ENCODE peak calls at places on chromosome 12, in nine cellular contexts. One of them, this sample, is unnamed.
A peak's percentile ranks its signal among the peaks of the same experiment; 100 is the strongest.

GRCh38 chr12:108630481-108631207 is 3.0 kb downstream of the SELPLG start:
- DNase-seq in neural progenitor cell: no peak
- DNase-seq in mucosa of descending colon: no peak
- DNase-seq in neuronal stem cell: no peak
- DNase-seq in psoas muscle: no peak
- DNase-seq in Peyer's patch: no peak
- DNase-seq in GM06990: no peak
- DNase-seq in BE2C: peak; percentile 27
- DNase-seq in vagina: no peak
- DNase-seq in this sample: no peak

GRCh38 chr12:42588981-42589464 is 523 bp downstream of the PRICKLE1 start:
- DNase-seq in mucosa of descending colon: peak; percentile 45
- DNase-seq in GM06990: peak; percentile 24
- DNase-seq in neuronal stem cell: peak; percentile 43
- DNase-seq in vagina: no peak
- DNase-seq in BE2C: peak; percentile 85
- DNase-seq in Peyer's patch: no peak
- DNase-seq in psoas muscle: peak; percentile 38
- DNase-seq in neural progenitor cell: peak; percentile 84
- DNase-seq in this sample: no peak

GRCh38 chr12:46921754-46922113 is 95.9 kb upstream of the SLC38A4 start:
- DNase-seq in BE2C: no peak
- DNase-seq in GM06990: no peak
- DNase-seq in mucosa of descending colon: no peak
- DNase-seq in psoas muscle: no peak
- DNase-seq in neuronal stem cell: no peak
- DNase-seq in neural progenitor cell: no peak
- DNase-seq in Peyer's patch: no peak
- DNase-seq in vagina: no peak
- DNase-seq in this sample: no peak

GRCh38 chr12:70745066-70745465 is 107.8 kb upstream of the PTPRB start:
- DNase-seq in Peyer's patch: no peak
- DNase-seq in GM06990: no peak
- DNase-seq in mucosa of descending colon: no peak
- DNase-seq in BE2C: no peak
- DNase-seq in psoas muscle: no peak
- DNase-seq in neuronal stem cell: no peak
- DNase-seq in vagina: no peak
- DNase-seq in neural progenitor cell: no peak
- DNase-seq in this sample: no peak

GRCh38 chr12:91215940-91216454 is 33.4 kb upstream of the DCN start:
- DNase-seq in vagina: no peak
- DNase-seq in GM06990: no peak
- DNase-seq in mucosa of descending colon: no peak
- DNase-seq in neuronal stem cell: no peak
- DNase-seq in neural progenitor cell: no peak
- DNase-seq in BE2C: no peak
- DNase-seq in psoas muscle: no peak
- DNase-seq in Peyer's patch: no peak
- DNase-seq in this sample: no peak

GRCh38 chr12:113479578-113480335 is 8.1 kb upstream of the LHX5 start:
- DNase-seq in mucosa of descending colon: no peak
- DNase-seq in neuronal stem cell: peak; percentile 86
- DNase-seq in Peyer's patch: no peak
- DNase-seq in BE2C: no peak
- DNase-seq in psoas muscle: no peak
- DNase-seq in vagina: no peak
- DNase-seq in neural progenitor cell: peak; percentile 94
- DNase-seq in GM06990: no peak
- DNase-seq in this sample: peak; percentile 24

GRCh38 chr12:47989666-47990065 is 14.6 kb downstream of the COL2A1 start:
- DNase-seq in neural progenitor cell: no peak
- DNase-seq in BE2C: no peak
- DNase-seq in mucosa of descending colon: no peak
- DNase-seq in psoas muscle: no peak
- DNase-seq in vagina: no peak
- DNase-seq in Peyer's patch: no peak
- DNase-seq in GM06990: no peak
- DNase-seq in neuronal stem cell: no peak
- DNase-seq in this sample: no peak

GRCh38 chr12:26800347-26800746 is 32.6 kb downstream of the ITPR2 start:
- DNase-seq in neural progenitor cell: no peak
- DNase-seq in psoas muscle: no peak
- DNase-seq in vagina: no peak
- DNase-seq in BE2C: no peak
- DNase-seq in mucosa of descending colon: no peak
- DNase-seq in Peyer's patch: no peak
- DNase-seq in neuronal stem cell: no peak
- DNase-seq in GM06990: no peak
- DNase-seq in this sample: no peak

GRCh38 chr12:50690923-50691322 is 73.0 kb upstream of the ATF1 start:
- DNase-seq in Peyer's patch: no peak
- DNase-seq in neuronal stem cell: no peak
- DNase-seq in vagina: no peak
- DNase-seq in psoas muscle: no peak
- DNase-seq in neural progenitor cell: no peak
- DNase-seq in GM06990: no peak
- DNase-seq in BE2C: no peak
- DNase-seq in mucosa of descending colon: no peak
- DNase-seq in this sample: no peak

GRCh38 chr12:85642810-85643209 is 193.4 kb downstream of the RASSF9 start:
- DNase-seq in GM06990: no peak
- DNase-seq in mucosa of descending colon: no peak
- DNase-seq in neuronal stem cell: no peak
- DNase-seq in Peyer's patch: no peak
- DNase-seq in BE2C: no peak
- DNase-seq in vagina: no peak
- DNase-seq in psoas muscle: no peak
- DNase-seq in neural progenitor cell: peak; percentile 14
- DNase-seq in this sample: no peak

GRCh38 chr12:112852810-112853209 is 54.0 kb upstream of the OAS1 start:
- DNase-seq in GM06990: no peak
- DNase-seq in neural progenitor cell: no peak
- DNase-seq in psoas muscle: no peak
- DNase-seq in vagina: no peak
- DNase-seq in neuronal stem cell: no peak
- DNase-seq in mucosa of descending colon: no peak
- DNase-seq in Peyer's patch: no peak
- DNase-seq in BE2C: no peak
- DNase-seq in this sample: no peak

GRCh38 chr12:122960193-122960569 is 6.1 kb downstream of the ABCB9 start:
- DNase-seq in BE2C: no peak
- DNase-seq in GM06990: no peak
- DNase-seq in psoas muscle: no peak
- DNase-seq in neuronal stem cell: no peak
- DNase-seq in neural progenitor cell: no peak
- DNase-seq in Peyer's patch: no peak
- DNase-seq in vagina: no peak
- DNase-seq in mucosa of descending colon: no peak
- DNase-seq in this sample: no peak

GRCh38 chr12:52044284-52044983 is 6.8 kb upstream of the NR4A1 start:
- DNase-seq in vagina: peak; percentile 97
- DNase-seq in mucosa of descending colon: no peak
- DNase-seq in psoas muscle: peak; percentile 91
- DNase-seq in Peyer's patch: no peak
- DNase-seq in BE2C: no peak
- DNase-seq in GM06990: no peak
- DNase-seq in neural progenitor cell: no peak
- DNase-seq in neuronal stem cell: no peak
- DNase-seq in this sample: no peak

GRCh38 chr12:108665608-108666202 is 32.0 kb upstream of the SELPLG start:
- DNase-seq in BE2C: no peak
- DNase-seq in neural progenitor cell: no peak
- DNase-seq in GM06990: no peak
- DNase-seq in neuronal stem cell: no peak
- DNase-seq in psoas muscle: no peak
- DNase-seq in Peyer's patch: no peak
- DNase-seq in vagina: no peak
- DNase-seq in mucosa of descending colon: no peak
- DNase-seq in this sample: no peak

GRCh38 chr12:120242971-120243699 is 22.4 kb downstream of the PXN start:
- DNase-seq in neuronal stem cell: no peak
- DNase-seq in mucosa of descending colon: no peak
- DNase-seq in neural progenitor cell: no peak
- DNase-seq in GM06990: no peak
- DNase-seq in psoas muscle: no peak
- DNase-seq in BE2C: no peak
- DNase-seq in vagina: no peak
- DNase-seq in Peyer's patch: no peak
- DNase-seq in this sample: no peak

GRCh38 chr12:12804432-12804886 is 8.7 kb upstream of the DDX47 start:
- DNase-seq in BE2C: no peak
- DNase-seq in GM06990: no peak
- DNase-seq in neuronal stem cell: no peak
- DNase-seq in mucosa of descending colon: no peak
- DNase-seq in vagina: no peak
- DNase-seq in psoas muscle: no peak
- DNase-seq in neural progenitor cell: no peak
- DNase-seq in Peyer's patch: no peak
- DNase-seq in this sample: no peak

GRCh38 chr12:89448951-89449371 is 75.6 kb downstream of the GALNT4 start:
- DNase-seq in BE2C: no peak
- DNase-seq in neural progenitor cell: no peak
- DNase-seq in vagina: no peak
- DNase-seq in neuronal stem cell: no peak
- DNase-seq in mucosa of descending colon: no peak
- DNase-seq in GM06990: no peak
- DNase-seq in Peyer's patch: no peak
- DNase-seq in psoas muscle: no peak
- DNase-seq in this sample: no peak

GRCh38 chr12:508145-508544 is 48.4 kb downstream of the B4GALNT3 start:
- DNase-seq in BE2C: no peak
- DNase-seq in mucosa of descending colon: no peak
- DNase-seq in Peyer's patch: no peak
- DNase-seq in neuronal stem cell: no peak
- DNase-seq in vagina: no peak
- DNase-seq in psoas muscle: no peak
- DNase-seq in GM06990: no peak
- DNase-seq in neural progenitor cell: no peak
- DNase-seq in this sample: no peak

GRCh38 chr12:29650371-29650770 is 133.4 kb downstream of the TMTC1 start:
- DNase-seq in vagina: no peak
- DNase-seq in Peyer's patch: no peak
- DNase-seq in neuronal stem cell: no peak
- DNase-seq in psoas muscle: no peak
- DNase-seq in GM06990: no peak
- DNase-seq in mucosa of descending colon: no peak
- DNase-seq in BE2C: no peak
- DNase-seq in neural progenitor cell: no peak
- DNase-seq in this sample: no peak

GRCh38 chr12:121789800-121790748 is 3.4 kb downstream of the RHOF start:
- DNase-seq in mucosa of descending colon: peak; percentile 95
- DNase-seq in Peyer's patch: peak; percentile 98
- DNase-seq in neural progenitor cell: no peak
- DNase-seq in GM06990: peak; percentile 92
- DNase-seq in psoas muscle: peak; percentile 60
- DNase-seq in vagina: no peak
- DNase-seq in neuronal stem cell: no peak
- DNase-seq in BE2C: peak; percentile 7
- DNase-seq in this sample: peak; percentile 88

GRCh38 chr12:121791671-121792496 is 1.6 kb downstream of the RHOF start:
- DNase-seq in psoas muscle: no peak
- DNase-seq in neuronal stem cell: no peak
- DNase-seq in Peyer's patch: no peak
- DNase-seq in BE2C: peak; percentile 4
- DNase-seq in vagina: no peak
- DNase-seq in mucosa of descending colon: peak; percentile 81
- DNase-seq in neural progenitor cell: no peak
- DNase-seq in GM06990: no peak
- DNase-seq in this sample: no peak

GRCh38 chr12:121787063-121787774 is 6.3 kb downstream of the RHOF start:
- DNase-seq in GM06990: no peak
- DNase-seq in psoas muscle: no peak
- DNase-seq in mucosa of descending colon: peak; percentile 87
- DNase-seq in Peyer's patch: peak; percentile 87
- DNase-seq in BE2C: no peak
- DNase-seq in neuronal stem cell: no peak
- DNase-seq in vagina: no peak
- DNase-seq in neural progenitor cell: no peak
- DNase-seq in this sample: peak; percentile 61

GRCh38 chr12:121788176-121788818 is 5.2 kb downstream of the RHOF start:
- DNase-seq in psoas muscle: no peak
- DNase-seq in neuronal stem cell: no peak
- DNase-seq in neural progenitor cell: no peak
- DNase-seq in GM06990: no peak
- DNase-seq in BE2C: no peak
- DNase-seq in mucosa of descending colon: peak; percentile 52
- DNase-seq in Peyer's patch: no peak
- DNase-seq in vagina: no peak
- DNase-seq in this sample: peak; percentile 9

GRCh38 chr12:121789233-121789781 is 4.2 kb downstream of the RHOF start:
- DNase-seq in vagina: no peak
- DNase-seq in psoas muscle: no peak
- DNase-seq in Peyer's patch: peak; percentile 84
- DNase-seq in mucosa of descending colon: peak; percentile 82
- DNase-seq in neuronal stem cell: no peak
- DNase-seq in GM06990: peak; percentile 72
- DNase-seq in BE2C: peak; percentile 17
- DNase-seq in neural progenitor cell: no peak
- DNase-seq in this sample: no peak
- H3K4me3 ChIP-seq in vagina: no peak overlapping the region
- H3K4me3 ChIP-seq in psoas muscle: no peak overlapping the region
- H3K4me3 ChIP-seq in Peyer's patch: peak overlapping the region; percentile 22
- H3K4me3 ChIP-seq in mucosa of descending colon: no peak overlapping the region
- H3K4me3 ChIP-seq in neuronal stem cell: no peak overlapping the region
- H3K4me3 ChIP-seq in GM06990: peak overlapping the region; percentile 54
- H3K4me3 ChIP-seq in BE2C: no peak overlapping the region
- H3K4me3 ChIP-seq in neural progenitor cell: no peak overlapping the region
- H3K4me3 ChIP-seq in this sample: peak overlapping the region; percentile 63

GRCh38 chr12:15904378-15904920 is 6.7 kb upstream of the DERA start:
- DNase-seq in mucosa of descending colon: no peak
- DNase-seq in vagina: no peak
- DNase-seq in neural progenitor cell: no peak
- DNase-seq in neuronal stem cell: no peak
- DNase-seq in Peyer's patch: no peak
- DNase-seq in psoas muscle: no peak
- DNase-seq in GM06990: no peak
- DNase-seq in BE2C: no peak
- DNase-seq in this sample: no peak
- H3K36me3 ChIP-seq in mucosa of descending colon: no peaks in the 10 kb centered on the region
- H3K36me3 ChIP-seq in vagina: peaks cover 45% of the 10 kb centered on the region
- H3K36me3 ChIP-seq in neural progenitor cell: peaks cover 21% of the 10 kb centered on the region
- H3K36me3 ChIP-seq in neuronal stem cell: peaks cover 76% of the 10 kb centered on the region
- H3K36me3 ChIP-seq in Peyer's patch: peaks cover 51% of the 10 kb centered on the region
- H3K36me3 ChIP-seq in psoas muscle: no peaks in the 10 kb centered on the region
- H3K36me3 ChIP-seq in GM06990: peaks cover 8% of the 10 kb centered on the region
- H3K36me3 ChIP-seq in BE2C: peaks cover 58% of the 10 kb centered on the region
- H3K36me3 ChIP-seq in this sample: no peaks in the 10 kb centered on the region

GRCh38 chr12:4153343-4153892 is 120.1 kb upstream of the CCND2 start:
- DNase-seq in mucosa of descending colon: peak; percentile 79
- DNase-seq in neural progenitor cell: no peak
- DNase-seq in vagina: no peak
- DNase-seq in BE2C: no peak
- DNase-seq in neuronal stem cell: no peak
- DNase-seq in GM06990: peak; percentile 83
- DNase-seq in Peyer's patch: peak; percentile 63
- DNase-seq in psoas muscle: no peak
- DNase-seq in this sample: no peak
- H3K4me3 ChIP-seq in mucosa of descending colon: no peak overlapping the region
- H3K4me3 ChIP-seq in neural progenitor cell: no peak overlapping the region
- H3K4me3 ChIP-seq in vagina: no peak overlapping the region
- H3K4me3 ChIP-seq in BE2C: no peak overlapping the region
- H3K4me3 ChIP-seq in neuronal stem cell: no peak overlapping the region
- H3K4me3 ChIP-seq in GM06990: no peak overlapping the region
- H3K4me3 ChIP-seq in Peyer's patch: no peak overlapping the region
- H3K4me3 ChIP-seq in psoas muscle: no peak overlapping the region
- H3K4me3 ChIP-seq in this sample: no peak overlapping the region

GRCh38 chr12:53194973-53195372 is 12.1 kb downstream of the ITGB7 start:
- DNase-seq in neural progenitor cell: no peak
- DNase-seq in vagina: no peak
- DNase-seq in neuronal stem cell: no peak
- DNase-seq in psoas muscle: no peak
- DNase-seq in BE2C: no peak
- DNase-seq in mucosa of descending colon: no peak
- DNase-seq in Peyer's patch: no peak
- DNase-seq in GM06990: no peak
- DNase-seq in this sample: no peak
- H3K36me3 ChIP-seq in neural progenitor cell: no peaks in the 10 kb centered on the region
- H3K36me3 ChIP-seq in vagina: no peaks in the 10 kb centered on the region
- H3K36me3 ChIP-seq in neuronal stem cell: peaks cover 21% of the 10 kb centered on the region
- H3K36me3 ChIP-seq in psoas muscle: no peaks in the 10 kb centered on the region
- H3K36me3 ChIP-seq in BE2C: no peaks in the 10 kb centered on the region
- H3K36me3 ChIP-seq in mucosa of descending colon: no peaks in the 10 kb centered on the region
- H3K36me3 ChIP-seq in Peyer's patch: peaks cover 10% of the 10 kb centered on the region
- H3K36me3 ChIP-seq in GM06990: peaks cover 69% of the 10 kb centered on the region
- H3K36me3 ChIP-seq in this sample: peaks cover 78% of the 10 kb centered on the region

This sample was measured in naive thymus-derived CD4-positive, alpha-beta T cell.